ENCODE peak calls at places on chromosomes 16 and 17, in ten cellular contexts. One of them, this sample, is unnamed.

GRCh38 chr17:68790931-68791330 is 164.3 kb downstream of the ABCA8 start:
- DNase-seq in GM23248: peak
- DNase-seq in effector memory CD4-positive, alpha-beta T cell: no peak
- DNase-seq in tibial artery: no peak
- DNase-seq in adrenal gland: no peak
- DNase-seq in MM.1S: no peak
- DNase-seq in CD4-positive, alpha-beta T cell: no peak
- DNase-seq in neuronal stem cell: no peak
- DNase-seq in A549: no peak
- DNase-seq in brain microvascular endothelial cell: no peak
- DNase-seq in this sample: no peak

GRCh38 chr17:50218771-50219315 is 17.4 kb upstream of the COL1A1 start:
- DNase-seq in MM.1S: no peak
- DNase-seq in neuronal stem cell: no peak
- DNase-seq in A549: peak
- DNase-seq in CD4-positive, alpha-beta T cell: no peak
- DNase-seq in brain microvascular endothelial cell: peak
- DNase-seq in effector memory CD4-positive, alpha-beta T cell: no peak
- DNase-seq in adrenal gland: no peak
- DNase-seq in GM23248: peak
- DNase-seq in tibial artery: no peak
- DNase-seq in this sample: no peak

GRCh38 chr17:51046527-51047384 is 73.9 kb downstream of the SPAG9 start:
- DNase-seq in effector memory CD4-positive, alpha-beta T cell: no peak
- DNase-seq in CD4-positive, alpha-beta T cell: no peak
- DNase-seq in adrenal gland: peak
- DNase-seq in neuronal stem cell: peak
- DNase-seq in tibial artery: no peak
- DNase-seq in GM23248: peak
- DNase-seq in A549: peak
- DNase-seq in brain microvascular endothelial cell: peak
- DNase-seq in MM.1S: no peak
- DNase-seq in this sample: peak

GRCh38 chr16:77330332-77331043 is 104.3 kb downstream of the ADAMTS18 start:
- DNase-seq in effector memory CD4-positive, alpha-beta T cell: no peak
- DNase-seq in adrenal gland: no peak
- DNase-seq in tibial artery: no peak
- DNase-seq in GM23248: no peak
- DNase-seq in CD4-positive, alpha-beta T cell: no peak
- DNase-seq in A549: no peak
- DNase-seq in brain microvascular endothelial cell: no peak
- DNase-seq in MM.1S: no peak
- DNase-seq in neuronal stem cell: peak
- DNase-seq in this sample: no peak

GRCh38 chr17:36127199-36127881 is 23.7 kb downstream of the CCL4 start:
- DNase-seq in brain microvascular endothelial cell: no peak
- DNase-seq in tibial artery: no peak
- DNase-seq in adrenal gland: no peak
- DNase-seq in GM23248: no peak
- DNase-seq in effector memory CD4-positive, alpha-beta T cell: no peak
- DNase-seq in MM.1S: peak
- DNase-seq in neuronal stem cell: no peak
- DNase-seq in CD4-positive, alpha-beta T cell: no peak
- DNase-seq in A549: no peak
- DNase-seq in this sample: no peak

GRCh38 chr17:67542219-67543114 is 165.4 kb downstream of the PITPNC1 start:
- DNase-seq in brain microvascular endothelial cell: no peak
- DNase-seq in tibial artery: no peak
- DNase-seq in effector memory CD4-positive, alpha-beta T cell: no peak
- DNase-seq in neuronal stem cell: no peak
- DNase-seq in adrenal gland: no peak
- DNase-seq in GM23248: no peak
- DNase-seq in MM.1S: no peak
- DNase-seq in A549: no peak
- DNase-seq in CD4-positive, alpha-beta T cell: no peak
- DNase-seq in this sample: no peak

GRCh38 chr16:67897231-67897630 is 4.2 kb downstream of the PSKH1 start:
- DNase-seq in CD4-positive, alpha-beta T cell: no peak
- DNase-seq in A549: no peak
- DNase-seq in effector memory CD4-positive, alpha-beta T cell: no peak
- DNase-seq in MM.1S: no peak
- DNase-seq in GM23248: peak
- DNase-seq in neuronal stem cell: no peak
- DNase-seq in tibial artery: peak
- DNase-seq in adrenal gland: no peak
- DNase-seq in brain microvascular endothelial cell: peak
- DNase-seq in this sample: no peak

GRCh38 chr17:5219536-5219935 is 15.1 kb downstream of the SCIMP start:
- DNase-seq in adrenal gland: no peak
- DNase-seq in effector memory CD4-positive, alpha-beta T cell: no peak
- DNase-seq in neuronal stem cell: no peak
- DNase-seq in MM.1S: no peak
- DNase-seq in A549: no peak
- DNase-seq in GM23248: no peak
- DNase-seq in brain microvascular endothelial cell: no peak
- DNase-seq in tibial artery: no peak
- DNase-seq in CD4-positive, alpha-beta T cell: no peak
- DNase-seq in this sample: no peak

GRCh38 chr16:30724641-30725464 is 23.4 kb upstream of the PHKG2 start:
- DNase-seq in A549: no peak
- DNase-seq in brain microvascular endothelial cell: no peak
- DNase-seq in effector memory CD4-positive, alpha-beta T cell: no peak
- DNase-seq in adrenal gland: peak
- DNase-seq in CD4-positive, alpha-beta T cell: no peak
- DNase-seq in tibial artery: peak
- DNase-seq in GM23248: no peak
- DNase-seq in neuronal stem cell: no peak
- DNase-seq in MM.1S: no peak
- DNase-seq in this sample: peak
- H3K27ac ChIP-seq in A549: no peak
- H3K27ac ChIP-seq in brain microvascular endothelial cell: no peak
- H3K27ac ChIP-seq in effector memory CD4-positive, alpha-beta T cell: no peak
- H3K27ac ChIP-seq in adrenal gland: peak
- H3K27ac ChIP-seq in CD4-positive, alpha-beta T cell: no peak
- H3K27ac ChIP-seq in tibial artery: no peak
- H3K27ac ChIP-seq in GM23248: no peak
- H3K27ac ChIP-seq in neuronal stem cell: no peak
- H3K27ac ChIP-seq in MM.1S: no peak
- H3K27ac ChIP-seq in this sample: peak

GRCh38 chr16:1088295-1089170 is 7.5 kb downstream of the C1QTNF8 start:
- DNase-seq in tibial artery: no peak
- DNase-seq in adrenal gland: no peak
- DNase-seq in neuronal stem cell: no peak
- DNase-seq in CD4-positive, alpha-beta T cell: no peak
- DNase-seq in A549: no peak
- DNase-seq in effector memory CD4-positive, alpha-beta T cell: no peak
- DNase-seq in MM.1S: no peak
- DNase-seq in GM23248: no peak
- DNase-seq in brain microvascular endothelial cell: no peak
- DNase-seq in this sample: no peak

GRCh38 chr16:1089822-1090619 is 6.0 kb downstream of the C1QTNF8 start:
- DNase-seq in CD4-positive, alpha-beta T cell: no peak
- DNase-seq in neuronal stem cell: no peak
- DNase-seq in tibial artery: peak
- DNase-seq in MM.1S: no peak
- DNase-seq in effector memory CD4-positive, alpha-beta T cell: no peak
- DNase-seq in GM23248: no peak
- DNase-seq in A549: peak
- DNase-seq in brain microvascular endothelial cell: no peak
- DNase-seq in adrenal gland: peak
- DNase-seq in this sample: no peak

GRCh38 chr16:1089439-1089821 is 6.6 kb downstream of the C1QTNF8 start:
- DNase-seq in MM.1S: no peak
- DNase-seq in CD4-positive, alpha-beta T cell: no peak
- DNase-seq in neuronal stem cell: no peak
- DNase-seq in effector memory CD4-positive, alpha-beta T cell: no peak
- DNase-seq in adrenal gland: no peak
- DNase-seq in GM23248: peak
- DNase-seq in A549: no peak
- DNase-seq in tibial artery: peak
- DNase-seq in brain microvascular endothelial cell: no peak
- DNase-seq in this sample: no peak

GRCh38 chr16:1091992-1092552 is 4.0 kb downstream of the C1QTNF8 start:
- DNase-seq in MM.1S: no peak
- DNase-seq in neuronal stem cell: no peak
- DNase-seq in CD4-positive, alpha-beta T cell: no peak
- DNase-seq in adrenal gland: no peak
- DNase-seq in GM23248: no peak
- DNase-seq in A549: no peak
- DNase-seq in brain microvascular endothelial cell: no peak
- DNase-seq in tibial artery: no peak
- DNase-seq in effector memory CD4-positive, alpha-beta T cell: no peak
- DNase-seq in this sample: no peak

DNA sequence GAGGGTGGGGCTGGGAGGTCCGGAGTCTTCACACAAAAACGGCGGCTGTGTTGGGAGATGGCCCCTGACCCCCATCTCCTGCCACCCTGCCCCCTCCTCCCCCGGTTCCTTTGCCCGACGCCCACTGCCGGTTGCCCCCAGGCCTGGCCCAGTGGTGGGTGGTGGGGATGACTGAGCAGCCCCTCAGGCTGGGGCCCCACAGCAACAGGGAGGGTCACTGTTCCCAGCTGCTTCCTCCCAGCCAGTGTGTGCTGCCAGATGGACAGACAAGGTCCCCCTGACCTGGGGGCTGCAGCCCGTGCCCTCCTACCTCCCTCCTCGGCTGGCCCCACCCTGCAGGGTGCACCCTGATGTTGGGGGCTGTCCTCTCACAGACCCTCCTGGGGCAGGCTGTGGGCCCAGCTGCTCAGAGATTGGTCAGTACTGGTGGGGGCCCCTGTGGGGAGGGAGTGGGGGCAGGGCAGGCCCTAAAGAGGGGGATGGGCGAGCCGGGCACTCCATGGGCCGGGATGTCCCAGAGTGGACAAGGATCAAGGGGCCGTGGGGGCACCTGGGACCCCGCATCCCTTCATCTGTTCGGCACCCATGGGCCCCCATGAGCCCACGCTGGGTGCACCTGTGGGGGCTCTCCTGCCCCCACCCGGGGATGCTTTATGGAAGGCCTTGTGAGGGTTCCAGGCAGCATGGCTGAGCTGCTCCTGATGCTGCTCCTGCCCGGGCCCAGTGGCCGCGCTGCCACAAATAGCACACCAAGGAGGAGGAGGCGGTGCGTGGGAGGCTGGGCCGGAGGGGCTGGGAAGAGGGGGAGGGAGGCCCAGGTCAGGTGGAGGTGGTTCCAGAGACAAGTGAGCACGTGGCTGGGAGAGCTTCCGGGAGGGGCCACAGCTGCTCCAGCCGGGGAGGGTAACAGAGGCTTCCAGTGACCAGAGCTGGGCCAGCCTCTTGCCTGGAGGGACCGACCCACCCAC is 5.1 kb downstream of the C1QTNF8 start:
- DNase-seq in MM.1S: no peak
- DNase-seq in GM23248: no peak
- DNase-seq in brain microvascular endothelial cell: no peak
- DNase-seq in effector memory CD4-positive, alpha-beta T cell: no peak
- DNase-seq in adrenal gland: no peak
- DNase-seq in CD4-positive, alpha-beta T cell: no peak
- DNase-seq in A549: no peak
- DNase-seq in neuronal stem cell: no peak
- DNase-seq in tibial artery: no peak
- DNase-seq in this sample: no peak
- H3K27ac ChIP-seq in MM.1S: no peak
- H3K27ac ChIP-seq in GM23248: no peak
- H3K27ac ChIP-seq in brain microvascular endothelial cell: no peak
- H3K27ac ChIP-seq in effector memory CD4-positive, alpha-beta T cell: no peak
- H3K27ac ChIP-seq in adrenal gland: no peak
- H3K27ac ChIP-seq in CD4-positive, alpha-beta T cell: no peak
- H3K27ac ChIP-seq in A549: peak
- H3K27ac ChIP-seq in neuronal stem cell: no peak
- H3K27ac ChIP-seq in tibial artery: peak
- H3K27ac ChIP-seq in this sample: no peak

DNA sequence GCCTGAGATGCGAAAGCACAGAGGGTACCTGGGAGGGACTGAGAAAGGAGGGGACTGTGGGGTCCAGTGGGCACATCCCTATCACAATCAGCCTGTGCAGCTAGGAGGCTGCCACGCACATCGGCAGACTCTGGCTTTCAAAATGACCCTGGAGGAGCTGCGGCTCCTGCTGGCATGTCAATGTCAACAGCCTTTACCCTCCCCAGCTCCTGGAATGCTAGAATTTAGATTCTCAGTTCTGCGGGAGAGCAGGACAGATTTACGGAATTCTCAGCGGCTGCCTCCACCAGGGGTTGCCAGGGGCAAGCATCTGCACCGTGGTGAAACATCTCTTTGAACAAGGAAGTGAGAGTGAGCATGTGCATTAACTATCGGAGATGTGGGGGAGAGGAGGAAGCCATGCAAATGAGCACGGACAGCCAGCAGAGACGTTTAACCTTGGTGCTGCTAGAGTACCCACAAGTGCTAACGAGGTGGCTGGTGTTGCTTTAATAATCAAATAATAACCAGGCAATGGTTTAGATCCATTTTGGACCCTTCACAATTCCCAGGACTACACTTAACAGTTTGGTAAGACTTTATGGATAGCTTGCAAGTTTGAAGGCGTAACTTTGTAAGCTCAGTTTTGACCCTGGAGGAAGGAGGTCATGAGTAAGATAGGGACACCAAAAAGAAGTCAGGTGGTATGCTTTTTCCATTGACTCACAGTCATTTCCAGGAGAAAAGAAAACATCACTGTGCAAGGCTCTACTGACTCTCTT is 54.1 kb downstream of the XYLT1 start:
- DNase-seq in adrenal gland: peak
- DNase-seq in neuronal stem cell: no peak
- DNase-seq in brain microvascular endothelial cell: no peak
- DNase-seq in effector memory CD4-positive, alpha-beta T cell: peak
- DNase-seq in A549: no peak
- DNase-seq in MM.1S: peak
- DNase-seq in tibial artery: no peak
- DNase-seq in CD4-positive, alpha-beta T cell: peak
- DNase-seq in GM23248: peak
- DNase-seq in this sample: peak
- H3K27ac ChIP-seq in adrenal gland: peak
- H3K27ac ChIP-seq in neuronal stem cell: no peak
- H3K27ac ChIP-seq in brain microvascular endothelial cell: no peak
- H3K27ac ChIP-seq in effector memory CD4-positive, alpha-beta T cell: peak
- H3K27ac ChIP-seq in A549: no peak
- H3K27ac ChIP-seq in MM.1S: peak
- H3K27ac ChIP-seq in tibial artery: peak
- H3K27ac ChIP-seq in CD4-positive, alpha-beta T cell: peak
- H3K27ac ChIP-seq in GM23248: peak
- H3K27ac ChIP-seq in this sample: peak

DNA sequence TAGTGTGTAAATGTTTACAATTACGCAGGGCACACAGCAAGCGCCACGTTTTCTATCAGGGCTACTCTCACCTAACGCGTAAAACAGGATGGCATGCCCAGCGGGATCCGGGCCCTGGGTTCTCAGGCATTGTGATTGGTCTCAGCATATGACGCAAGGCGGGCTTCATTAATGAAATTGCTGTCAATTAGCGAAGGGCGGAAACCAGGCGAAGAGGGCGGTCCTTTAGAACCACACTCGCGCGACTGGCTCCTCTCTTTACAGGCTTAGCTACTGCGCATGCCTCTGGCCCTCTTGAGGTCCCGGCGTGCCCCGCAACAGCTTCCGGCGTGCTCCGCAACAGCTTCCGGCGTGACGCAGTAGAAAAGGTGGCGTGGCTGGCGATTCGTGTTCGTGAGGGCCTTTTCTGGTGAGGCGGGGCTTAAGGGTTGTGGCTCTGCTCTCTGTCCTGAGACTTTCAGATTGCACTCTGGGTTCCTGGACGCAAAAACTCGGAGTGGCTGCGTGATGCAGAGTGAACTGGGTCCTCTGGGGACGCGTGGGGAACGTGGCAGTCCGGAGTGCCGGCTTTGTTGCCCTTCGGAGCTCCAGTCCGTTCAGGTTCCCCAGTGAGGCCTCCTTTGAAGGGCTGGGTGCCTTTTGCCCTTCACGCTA is 9.2 kb downstream of the OR2C1 start:
- DNase-seq in GM23248: peak
- DNase-seq in tibial artery: peak
- DNase-seq in brain microvascular endothelial cell: peak
- DNase-seq in A549: peak
- DNase-seq in neuronal stem cell: no peak
- DNase-seq in CD4-positive, alpha-beta T cell: peak
- DNase-seq in effector memory CD4-positive, alpha-beta T cell: peak
- DNase-seq in adrenal gland: peak
- DNase-seq in MM.1S: peak
- DNase-seq in this sample: peak
- H3K27ac ChIP-seq in GM23248: peak
- H3K27ac ChIP-seq in tibial artery: peak
- H3K27ac ChIP-seq in brain microvascular endothelial cell: peak
- H3K27ac ChIP-seq in A549: peak
- H3K27ac ChIP-seq in neuronal stem cell: no peak
- H3K27ac ChIP-seq in CD4-positive, alpha-beta T cell: peak
- H3K27ac ChIP-seq in effector memory CD4-positive, alpha-beta T cell: peak
- H3K27ac ChIP-seq in adrenal gland: peak
- H3K27ac ChIP-seq in MM.1S: peak
- H3K27ac ChIP-seq in this sample: peak